ENCODE peak calls at places on chromosomes 16 and 17, in four cellular contexts. Q, E, B and W are unnamed samples.

GRCh38 chr17:67649891-67650290 is 67.8 kb upstream of the NOL11 start:
- DNase-seq in E (no peak), Q (no peak), B (no peak), W (no peak)

GRCh38 chr16:23121024-23121423 is 28.2 kb downstream of the USP31 start:
- DNase-seq in B (peak; percentile 40), E (no peak), Q (no peak), W (no peak)

GRCh38 chr17:38879878-38880727 is 10.2 kb downstream of the LASP1 start:
- DNase-seq in B (no peak), Q (peak; percentile 41), E (no peak), W (no peak)

GRCh38 chr16:28569011-28569410 is 15.3 kb downstream of the SGF29 start:
- DNase-seq in B (no peak), E (no peak), Q (no peak), W (no peak)

GRCh38 chr16:78425957-78426590 is 326.6 kb downstream of the WWOX start:
- DNase-seq in E (no peak), B (no peak), Q (no peak), W (no peak)

GRCh38 chr16:80899804-80900592 is 95.6 kb upstream of the CDYL2 start:
- DNase-seq in Q (peak; percentile 39), B (peak; percentile 92), E (no peak), W (no peak)

GRCh38 chr17:73174126-73174525 is 9.3 kb downstream of the SSTR2 start:
- DNase-seq in E (no peak), B (no peak), Q (no peak), W (no peak)

GRCh38 chr16:1054660-1055556 is 17.6 kb upstream of the SSTR5 start:
- DNase-seq in B (peak; percentile 35), Q (peak; percentile 51), E (peak; percentile 37), W (no peak)

GRCh38 chr17:63700528-63701441 is 860 bp upstream of the LIMD2 start:
- DNase-seq in B (no peak), Q (peak; percentile 37), E (no peak), W (peak; percentile 68)

GRCh38 chr17:68344701-68345136 is 53.4 kb downstream of the ARSG start:
- DNase-seq in B (no peak), E (no peak), Q (peak; percentile 21), W (no peak)

GRCh38 chr17:30520436-30520835 is 43.2 kb downstream of the GOSR1 start:
- DNase-seq in E (no peak), B (no peak), Q (no peak), W (no peak)

GRCh38 chr16:8904018-8904430 is 21.9 kb downstream of the LITAFD start:
- DNase-seq in E (no peak), B (no peak), Q (no peak), W (no peak)

GRCh38 chr17:21096874-21097273 is 29.9 kb upstream of the DHRS7B start:
- DNase-seq in E (no peak), Q (no peak), B (no peak), W (no peak)

GRCh38 chr16:85611455-85612190 is 1.5 kb upstream of the GSE1 start:
- DNase-seq in E (peak; percentile 54), Q (peak; percentile 86), B (peak; percentile 87), W (no peak)

GRCh38 chr17:74840500-74840899 is 19.2 kb downstream of the GRIN2C start:
- DNase-seq in E (no peak), Q (no peak), B (no peak), W (no peak)

GRCh38 chr17:40104570-40105471 is 4.4 kb upstream of the NR1D1 start:
- DNase-seq in B (peak; percentile 54), Q (no peak), E (no peak), W (no peak)
- TF ChIP-seq POLR2AphosphoS5 in B (peak; percentile 37), Q (no peak), E (no peak), W (no peak)

DNA sequence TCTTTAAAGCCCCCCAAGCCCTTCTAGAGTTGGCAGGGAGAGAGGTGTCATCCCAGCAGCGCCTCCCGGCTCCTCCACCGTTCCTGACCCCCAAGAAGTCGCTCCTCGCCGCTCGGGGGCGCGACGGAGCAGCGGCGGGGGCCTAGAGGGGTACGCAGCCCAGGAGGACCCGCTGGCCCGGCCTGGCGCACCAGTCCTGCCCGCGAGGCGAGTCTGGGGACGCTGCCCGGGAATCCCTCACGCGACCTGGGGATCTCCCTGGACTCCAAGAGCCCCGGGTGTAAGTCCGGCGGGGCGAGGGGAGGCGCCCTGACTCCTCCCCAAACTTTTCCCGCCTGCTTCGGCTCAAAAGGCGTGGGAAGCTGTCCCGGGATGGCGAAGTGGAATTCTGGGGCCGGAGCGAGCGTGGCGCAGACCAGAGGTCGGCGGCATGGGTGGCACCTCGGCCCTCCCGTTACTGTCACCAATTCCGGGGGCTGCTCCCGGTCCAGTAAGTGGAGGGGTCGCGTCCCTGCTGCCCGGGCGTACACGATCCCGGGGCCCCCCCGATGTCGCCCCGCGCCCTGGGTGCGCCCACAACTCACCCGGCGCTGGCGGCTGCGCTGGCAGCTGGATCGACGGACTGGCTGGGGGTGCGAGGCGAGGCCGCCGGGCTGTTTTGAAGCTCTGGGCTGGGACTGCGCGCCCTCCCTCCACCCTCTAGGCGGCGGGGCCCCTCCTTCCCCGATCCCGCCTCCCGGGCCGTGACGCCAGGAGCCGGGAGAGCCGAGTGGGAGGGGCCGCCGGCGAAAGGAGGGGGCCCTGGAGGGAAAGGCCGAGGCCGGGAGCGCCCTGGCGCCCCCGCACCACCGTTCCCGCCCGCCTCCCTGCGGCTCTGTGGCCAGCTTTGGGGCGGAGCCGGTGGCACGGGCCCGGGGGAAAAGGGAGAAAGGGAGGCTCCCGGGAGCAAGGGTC is at the start of gene EMP2:
- DNase-seq in B (peak; percentile 79), Q (peak; percentile 87), E (peak; percentile 36), W (peak; percentile 46)
- TF ChIP-seq POLR2A in B (peak; percentile 92), Q (peak; percentile 80), E (no peak), W (no peak)

GRCh38 chr17:82636626-82637598 is 11.3 kb downstream of the WDR45B start:
- DNase-seq in E (no peak), B (peak; percentile 82), Q (no peak), W (no peak)
- TF ChIP-seq POLR2AphosphoS5 in E (no peak), B (peak; percentile 86), Q (no peak), W (no peak)

GRCh38 chr17:76395980-76396379 is 11.6 kb downstream of the SPHK1 start:
- DNase-seq in Q (no peak), E (no peak), B (no peak), W (no peak)
- TF ChIP-seq POLR2A in Q (no peak), E (no peak), B (no peak), W (no peak)

DNA sequence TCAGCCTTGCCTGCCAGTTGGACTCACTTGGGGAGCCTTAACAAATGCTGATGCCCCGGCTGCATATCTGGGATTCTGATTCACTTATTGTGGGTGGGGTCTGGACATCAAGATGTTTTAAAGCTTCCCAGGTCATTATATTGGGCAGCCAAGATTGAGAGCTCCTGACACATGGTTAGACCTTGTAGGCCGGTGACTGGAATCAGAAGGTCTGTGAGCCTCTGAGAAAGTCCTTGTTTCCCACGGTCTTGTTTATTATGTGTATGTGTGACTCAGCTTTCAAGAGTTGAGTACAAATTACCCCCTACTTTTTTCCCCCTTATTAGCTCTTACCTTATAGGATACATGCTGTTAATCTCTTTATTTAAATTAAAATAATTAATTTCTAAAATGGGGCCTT is 103.5 kb downstream of the ABCC1 start:
- DNase-seq in E (no peak), B (no peak), Q (no peak), W (no peak)
- TF ChIP-seq POLR2AphosphoS5 in E (no peak), B (no peak), Q (no peak), W (no peak)

GRCh38 chr17:4142107-4142900 is 526 bp downstream of the ZZEF1 start:
- DNase-seq in B (no peak), E (no peak), Q (peak; percentile 36), W (no peak)

GRCh38 chr17:4147751-4148310 is 4.8 kb downstream of the CYB5D2 start:
- DNase-seq in E (no peak), B (no peak), Q (no peak), W (no peak)

GRCh38 chr17:4144411-4144747 is 1.4 kb downstream of the CYB5D2 start:
- DNase-seq in B (no peak), E (no peak), Q (no peak), W (no peak)

GRCh38 chr17:4140125-4140524 is 2.7 kb downstream of the ZZEF1 start:
- DNase-seq in B (no peak), E (no peak), Q (no peak), W (no peak)

DNA sequence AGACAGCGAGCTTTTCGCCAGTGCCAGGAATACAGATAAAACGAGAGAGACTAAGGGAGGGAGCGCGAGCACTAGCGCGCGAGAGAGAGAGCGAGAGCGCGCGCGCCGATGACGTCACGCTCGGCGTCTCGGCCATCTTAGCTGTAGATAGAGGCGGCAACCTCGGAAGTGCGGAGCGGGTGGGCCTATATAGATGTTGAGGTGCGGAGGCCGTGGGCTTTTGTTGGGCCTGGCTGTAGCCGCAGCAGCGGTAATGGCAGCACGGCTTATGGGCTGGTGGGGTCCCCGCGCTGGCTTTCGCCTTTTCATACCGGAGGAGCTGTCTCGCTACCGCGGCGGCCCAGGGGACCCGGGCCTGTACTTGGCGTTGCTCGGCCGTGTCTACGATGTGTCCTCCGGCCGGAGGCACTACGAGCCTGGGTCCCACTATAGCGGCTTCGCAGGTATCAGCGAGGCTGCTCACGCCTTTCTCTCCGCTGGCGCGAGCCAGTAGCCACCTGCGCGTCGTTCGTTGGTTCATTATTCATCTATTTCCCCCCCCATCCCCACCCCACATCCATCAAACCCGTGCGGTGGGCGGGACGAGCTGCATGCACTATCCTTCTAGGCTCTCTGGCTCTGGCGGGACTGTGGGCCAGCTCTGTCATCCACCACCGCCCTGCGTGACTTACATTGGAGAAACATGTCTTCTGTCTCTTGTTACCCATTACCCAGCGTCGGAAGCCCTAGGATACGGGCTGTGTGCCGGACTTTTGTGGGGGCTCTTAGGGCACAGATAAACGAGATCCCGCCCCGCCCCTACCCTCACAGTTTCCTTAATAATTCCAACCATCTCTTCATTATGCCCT is 790 bp downstream of the CYB5D2 start:
- DNase-seq in B (peak; percentile 88), Q (peak; percentile 92), E (peak; percentile 87), W (peak; percentile 80)
- TF ChIP-seq POLR2A in B (peak; percentile 56), Q (peak; percentile 88), E (peak; percentile 81), W (peak; percentile 93)

DNA sequence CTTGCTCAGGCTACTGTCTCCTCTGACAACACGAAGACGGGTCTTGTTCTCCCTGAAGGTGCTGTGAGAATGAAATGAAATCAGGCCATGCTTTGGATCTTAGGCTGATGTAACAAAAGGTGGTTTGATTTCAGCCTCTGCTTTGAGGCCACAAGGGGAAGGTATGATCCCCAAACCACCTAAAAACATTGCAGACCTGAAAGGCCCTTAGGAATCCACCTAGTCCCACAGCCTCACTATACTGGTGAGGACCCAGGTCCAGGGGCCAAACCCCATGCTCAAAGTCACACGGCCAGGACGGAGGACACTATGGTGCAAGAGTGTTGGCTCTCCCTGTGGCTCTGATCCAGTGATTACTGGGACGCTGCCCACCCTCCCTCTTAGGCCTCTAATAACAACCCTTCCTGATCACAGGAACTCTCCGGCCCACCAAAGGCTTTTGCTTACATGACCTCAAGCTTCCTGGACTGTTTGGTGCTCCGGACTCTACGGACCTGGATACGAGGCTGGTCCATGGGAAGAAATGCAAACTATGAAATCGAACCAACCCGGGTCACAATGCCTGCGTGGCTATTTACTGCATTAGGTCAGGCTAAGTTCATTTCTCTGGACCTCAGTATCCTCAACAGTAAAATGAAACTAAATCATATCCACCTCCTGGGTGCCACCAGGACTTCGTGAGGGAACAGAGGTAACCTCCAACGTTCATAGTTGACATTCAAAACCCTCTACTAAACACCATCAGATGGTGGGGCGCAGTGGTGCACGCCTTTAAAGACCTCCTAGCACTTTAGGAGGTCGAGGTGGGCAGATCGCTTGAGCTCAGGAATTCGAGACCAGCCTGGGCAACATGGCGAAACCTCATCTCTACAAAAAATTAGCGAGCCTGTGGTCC is 1.5 kb downstream of the TRIM25 start:
- DNase-seq in E (no peak), Q (peak; percentile 33), B (no peak), W (no peak)
- TF ChIP-seq POLR2AphosphoS5 in E (no peak), Q (no peak), B (no peak), W (no peak)